ENCODE peak calls at places on chromosomes 13 and 19, in ten cellular contexts. C is psoas muscle, N is uterus, I is H7, W is vagina, U is lower lobe of right lung, K is endothelial cell of umbilical vein, S is foreskin fibroblast, J is kidney epithelial cell, X is left ventricle myocardium inferior. T is an unnamed sample.
A peak's percentile ranks its signal among the peaks of the same experiment; 100 is the strongest.

GRCh38 chr13:69579351-69579750 is 528.3 kb upstream of the ATXN8OS start:
- DNase-seq in C (no peak), N (no peak), I (no peak), W (no peak), U (no peak), K (no peak), S (no peak), J (no peak), X (no peak), T (no peak)

GRCh38 chr13:84844473-84844872 is 954.7 kb downstream of the SLITRK6 start:
- DNase-seq in C (no peak), N (no peak), I (no peak), W (no peak), U (no peak), K (no peak), S (no peak), J (peak; percentile 4), X (no peak), T (peak; percentile 30)

GRCh38 chr19:2770055-2771013 is 12.7 kb downstream of the SGTA start:
- DNase-seq in C (peak; percentile 63), N (peak; percentile 66), I (peak; percentile 51), W (no peak), U (no peak), K (no peak), S (peak; percentile 40), J (no peak), X (peak; percentile 65), T (no peak)

GRCh38 chr19:3469638-3470499 is 10.5 kb downstream of the SMIM24 start:
- DNase-seq in C (peak; percentile 65), N (peak; percentile 23), I (peak; percentile 27), W (no peak), U (no peak), K (no peak), S (no peak), J (no peak), X (no peak), T (no peak)

GRCh38 chr13:48501705-48502104 is 31.2 kb downstream of the RCBTB2 start:
- DNase-seq in C (no peak), N (no peak), I (no peak), W (no peak), U (no peak), K (no peak), S (no peak), J (no peak), X (no peak), T (no peak)

GRCh38 chr13:29594310-29594709 is 1.2 kb downstream of the SLC7A1 start:
- DNase-seq in C (no peak), N (peak; percentile 40), I (peak; percentile 60), W (no peak), U (no peak), K (peak; percentile 74), S (peak; percentile 80), J (peak; percentile 77), X (no peak), T (peak; percentile 75)

GRCh38 chr19:35845215-35846037 is 6.9 kb downstream of the NPHS1 start:
- DNase-seq in C (no peak), N (no peak), I (peak; percentile 89), W (no peak), U (no peak), K (no peak), S (no peak), J (no peak), X (no peak), T (peak; percentile 83)

GRCh38 chr13:32021785-32022184 is 9.8 kb upstream of the FRY start:
- DNase-seq in C (no peak), N (no peak), I (no peak), W (no peak), U (no peak), K (no peak), S (no peak), J (no peak), X (no peak), T (no peak)

GRCh38 chr19:15875075-15875474 is 22.8 kb downstream of the CYP4F2 start:
- DNase-seq in C (no peak), N (no peak), I (no peak), W (no peak), U (no peak), K (no peak), S (no peak), J (no peak), X (no peak), T (no peak)

GRCh38 chr19:44960906-44961734 is 5.9 kb downstream of the CLPTM1 start:
- DNase-seq in C (no peak), N (no peak), I (no peak), W (no peak), U (no peak), K (no peak), S (no peak), J (no peak), X (no peak), T (no peak)

GRCh38 chr13:44436589-44437337 is 63.1 kb downstream of the SERP2 start:
- DNase-seq in C (peak; percentile 94), N (peak; percentile 95), I (peak; percentile 93), W (peak; percentile 98), U (peak; percentile 94), K (peak; percentile 94), S (peak; percentile 94), J (peak; percentile 77), X (peak; percentile 95), T (peak; percentile 97)

GRCh38 chr13:66972659-66973058 is 257.5 kb downstream of the PCDH9 start:
- DNase-seq in C (no peak), N (no peak), I (no peak), W (no peak), U (no peak), K (no peak), S (no peak), J (no peak), X (no peak), T (no peak)

DNA sequence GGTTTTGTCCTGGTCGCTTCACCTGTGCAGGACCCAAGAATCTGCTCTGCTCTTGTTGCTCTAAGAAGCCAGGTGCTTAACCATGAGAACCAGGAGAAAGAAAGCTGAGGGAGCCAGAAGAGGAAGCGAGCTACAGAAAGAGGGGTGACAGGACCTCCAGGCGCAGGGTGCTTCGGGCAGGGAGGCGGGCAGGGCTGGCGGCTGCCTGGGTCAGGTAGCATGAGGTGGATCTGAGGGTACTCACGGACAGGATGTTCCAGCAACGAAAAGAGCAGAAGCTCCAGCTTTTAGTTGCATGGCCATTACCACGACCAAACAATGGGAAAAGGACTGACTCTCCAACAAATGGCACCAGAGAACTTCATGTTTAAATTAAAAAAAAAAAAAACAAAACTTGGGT is 59.9 kb downstream of the ZNF724 start:
- DNase-seq in C (no peak), N (no peak), I (no peak), W (no peak), U (no peak), K (no peak), S (no peak), J (no peak), X (no peak), T (no peak)
- H3K4me3 ChIP-seq in C (no peak overlapping the region), N (no peak overlapping the region), I (no peak overlapping the region), W (no peak overlapping the region), U (no peak overlapping the region), K (no peak overlapping the region), S (no peak overlapping the region), J (no peak overlapping the region), X (no peak overlapping the region), T (no peak overlapping the region)

GRCh38 chr19:12289790-12290065 is 5.0 kb downstream of the ZNF44 start:
- DNase-seq in C (no peak), N (no peak), I (no peak), W (no peak), U (no peak), K (no peak), S (no peak), J (no peak), X (no peak), T (no peak)
- H3K4me3 ChIP-seq in C (no peak overlapping the region), N (no peak overlapping the region), I (no peak overlapping the region), W (no peak overlapping the region), U (no peak overlapping the region), K (no peak overlapping the region), S (no peak overlapping the region), J (no peak overlapping the region), X (no peak overlapping the region), T (no peak overlapping the region)

GRCh38 chr19:56760842-56761241 is 79.7 kb downstream of the PEG3 start:
- DNase-seq in C (no peak), N (no peak), I (no peak), W (no peak), U (no peak), K (no peak), S (no peak), J (no peak), X (no peak), T (no peak)

GRCh38 chr19:56769650-56770049 is 70.9 kb downstream of the PEG3 start:
- DNase-seq in C (no peak), N (no peak), I (no peak), W (no peak), U (no peak), K (no peak), S (no peak), J (no peak), X (no peak), T (no peak)

GRCh38 chr19:56759531-56759930 is 81.0 kb downstream of the PEG3 start:
- DNase-seq in C (no peak), N (no peak), I (no peak), W (no peak), U (no peak), K (no peak), S (no peak), J (no peak), X (no peak), T (no peak)

GRCh38 chr19:56764296-56764695 is 76.2 kb downstream of the PEG3 start:
- DNase-seq in C (no peak), N (no peak), I (no peak), W (no peak), U (no peak), K (no peak), S (no peak), J (no peak), X (no peak), T (no peak)

GRCh38 chr19:56765107-56765506 is 75.4 kb downstream of the PEG3 start:
- DNase-seq in C (peak; percentile 55), N (peak; percentile 76), I (no peak), W (no peak), U (peak; percentile 50), K (no peak), S (no peak), J (no peak), X (peak; percentile 74), T (no peak)
- H3K4me3 ChIP-seq in C (peak overlapping the region; percentile 55), N (peak overlapping the region; percentile 43), I (no peak overlapping the region), W (peak overlapping the region; percentile 51), U (peak overlapping the region; percentile 58), K (no peak overlapping the region), S (no peak overlapping the region), J (peak overlapping the region; percentile 25), X (peak overlapping the region; percentile 73), T (no peak overlapping the region)

DNA sequence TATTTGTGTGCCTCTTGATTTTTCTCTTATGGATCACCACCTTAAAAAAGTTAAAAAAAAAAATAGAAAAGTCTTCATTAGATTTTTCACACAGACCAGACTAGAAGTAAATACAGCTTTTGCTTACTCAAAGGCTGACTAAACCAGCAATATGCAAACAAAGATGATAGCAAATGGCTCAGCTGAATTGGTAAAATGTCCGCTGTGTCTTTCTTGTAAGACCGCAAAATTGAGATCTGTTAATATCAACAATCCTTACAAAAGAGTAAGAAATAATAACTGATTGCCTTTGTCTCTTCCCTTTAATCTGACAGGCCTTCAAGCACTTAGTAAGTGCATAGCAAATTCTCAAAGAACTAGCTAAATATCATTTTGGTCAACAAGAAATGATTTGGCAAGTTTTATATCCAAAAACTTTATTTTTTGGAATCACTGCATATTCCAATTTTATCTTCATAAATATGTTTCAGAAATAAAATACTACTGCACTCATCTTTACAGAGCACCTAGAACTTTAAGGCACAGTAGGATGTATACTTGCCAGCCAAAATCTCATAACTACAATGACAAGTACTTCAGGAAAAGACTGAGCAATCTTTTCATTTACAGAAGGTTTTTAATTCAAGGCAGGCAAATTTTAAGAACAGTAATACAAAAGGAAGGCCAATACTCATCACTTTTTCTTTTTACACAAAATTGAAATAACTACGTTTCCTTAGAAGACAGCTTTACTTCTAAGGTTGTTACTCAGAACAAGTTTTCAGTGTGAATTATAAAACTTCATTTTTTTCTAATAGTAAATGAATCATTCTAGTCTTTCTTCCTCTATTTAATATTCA is 1.2 kb downstream of the ELF1 start:
- DNase-seq in C (no peak), N (no peak), I (no peak), W (no peak), U (no peak), K (peak; percentile 17), S (no peak), J (no peak), X (no peak), T (no peak)
- H3K4me3 ChIP-seq in C (peak overlapping the region; percentile 32), N (peak overlapping the region; percentile 7), I (no peak overlapping the region), W (peak overlapping the region; percentile 37), U (peak overlapping the region; percentile 48), K (no peak overlapping the region), S (no peak overlapping the region), J (peak overlapping the region; percentile 48), X (peak overlapping the region; percentile 39), T (peak overlapping the region; percentile 26)

T was measured in Caco-2.